ENCODE peak calls at places on chromosomes 13 and 19, in four cellular contexts. V is adrenal gland, E is suprapubic skin, J is testis. G is an unnamed sample.

GRCh38 chr19:8481191-8481590 is 21.2 kb downstream of the PRAM1 start:
- DNase-seq in V (no peak), E (no peak), J (no peak), G (no peak)

GRCh38 chr19:46972301-46972700 is 47.3 kb upstream of the NPAS1 start:
- DNase-seq in V (no peak), E (no peak), J (peak; percentile 39), G (no peak)

GRCh38 chr19:34926685-34927375 is at the start of gene ZNF30:
- DNase-seq in V (peak; percentile 93), E (peak; percentile 88), J (peak; percentile 93), G (peak; percentile 66)

GRCh38 chr19:9427941-9428340 is 7.4 kb downstream of the ZNF266 start:
- DNase-seq in V (no peak), E (no peak), J (no peak), G (no peak)

GRCh38 chr13:108948269-108948671 is 318.9 kb downstream of the MYO16 start:
- DNase-seq in V (no peak), E (no peak), J (peak; percentile 28), G (no peak)

GRCh38 chr13:26465514-26465913 is 92.0 kb upstream of the WASF3 start:
- DNase-seq in V (peak; percentile 29), E (no peak), J (no peak), G (no peak)

GRCh38 chr19:8336665-8337064 is 6.4 kb downstream of the KANK3 start:
- DNase-seq in V (no peak), E (no peak), J (no peak), G (no peak)

GRCh38 chr13:79435549-79435948 is 29.5 kb upstream of the RBM26 start:
- DNase-seq in V (no peak), E (no peak), J (no peak), G (no peak)

GRCh38 chr19:41323430-41324125 is 13.6 kb downstream of the CCDC97 start:
- DNase-seq in V (peak; percentile 76), E (no peak), J (peak; percentile 73), G (peak; percentile 90)

GRCh38 chr13:20190481-20191310 is 2.0 kb downstream of the GJB2 start:
- DNase-seq in V (no peak), E (no peak), J (no peak), G (no peak)

GRCh38 chr19:4327252-4327876 is 11.3 kb downstream of the STAP2 start:
- DNase-seq in V (peak; percentile 96), E (peak; percentile 87), J (peak; percentile 62), G (peak; percentile 90)

GRCh38 chr19:34480971-34481821 is at the start of gene WTIP:
- DNase-seq in V (peak; percentile 60), E (peak; percentile 83), J (peak; percentile 81), G (no peak)

GRCh38 chr19:35037716-35038622 is 3.6 kb upstream of the HPN start:
- DNase-seq in V (no peak), E (no peak), J (peak; percentile 55), G (no peak)

GRCh38 chr19:45972944-45973525 is 630 bp downstream of the NOVA2 start:
- DNase-seq in V (no peak), E (no peak), J (no peak), G (no peak)

GRCh38 chr13:84088996-84089395 is 206.7 kb upstream of the SLITRK1 start:
- DNase-seq in V (no peak), E (no peak), J (no peak), G (no peak)

GRCh38 chr19:5665781-5666513 is 14.4 kb downstream of the MICOS13 start:
- DNase-seq in V (no peak), E (no peak), J (no peak), G (no peak)

GRCh38 chr13:65911546-65912193 is 1318.5 kb downstream of the PCDH9 start:
- DNase-seq in V (no peak), E (no peak), J (no peak), G (no peak)

GRCh38 chr13:113981201-113981605 is 7.3 kb upstream of the C13orf46 start:
- DNase-seq in V (no peak), E (peak; percentile 81), J (no peak), G (no peak)

GRCh38 chr13:31923134-31923763 is 108.3 kb upstream of the FRY start:
- DNase-seq in V (no peak), E (no peak), J (no peak), G (no peak)

GRCh38 chr19:58450836-58451357 is 525 bp upstream of the ZNF324B start:
- DNase-seq in V (no peak), E (no peak), J (no peak), G (no peak)

GRCh38 chr19:27876489-27876888 is 1336.5 kb downstream of the UQCRFS1 start:
- DNase-seq in V (no peak), E (no peak), J (no peak), G (no peak)

GRCh38 chr13:26459276-26460131 is 98.0 kb upstream of the WASF3 start:
- DNase-seq in V (no peak), E (no peak), J (no peak), G (peak; percentile 30)

GRCh38 chr19:17205237-17206140 is 9.7 kb upstream of the USE1 start:
- DNase-seq in V (peak; percentile 79), E (no peak), J (peak; percentile 67), G (peak; percentile 85)

GRCh38 chr19:33630880-33631627 is 9.3 kb downstream of the CHST8 start:
- DNase-seq in V (no peak), E (peak; percentile 56), J (no peak), G (no peak)

GRCh38 chr19:54380897-54381296 is 16.2 kb upstream of the LAIR1 start:
- DNase-seq in V (no peak), E (no peak), J (no peak), G (no peak)

GRCh38 chr19:29467824-29468401 is 57.9 kb upstream of the VSTM2B start:
- DNase-seq in V (no peak), E (no peak), J (no peak), G (peak; percentile 9)

GRCh38 chr19:50519006-50519575 is 5.4 kb upstream of the ASPDH start:
- DNase-seq in V (no peak), E (peak; percentile 75), J (no peak), G (no peak)

GRCh38 chr13:111973186-111974064 is 93.5 kb upstream of the SOX1 start:
- DNase-seq in V (no peak), E (no peak), J (no peak), G (no peak)

GRCh38 chr13:50426932-50427331 is 411.7 kb downstream of the KCNRG start:
- DNase-seq in V (no peak), E (no peak), J (no peak), G (no peak)

GRCh38 chr13:27578121-27579030 is 42.0 kb downstream of the LNX2 start:
- DNase-seq in V (no peak), E (no peak), J (no peak), G (no peak)

GRCh38 chr13:73535341-73535740 is 476.5 kb downstream of the KLF5 start:
- DNase-seq in V (no peak), E (no peak), J (no peak), G (no peak)

GRCh38 chr13:73531014-73531413 is 472.2 kb downstream of the KLF5 start:
- DNase-seq in V (peak; percentile 78), E (no peak), J (no peak), G (no peak)

GRCh38 chr13:73536865-73537264 is 478.1 kb downstream of the KLF5 start:
- DNase-seq in V (no peak), E (no peak), J (no peak), G (no peak)

GRCh38 chr13:73533111-73533510 is 474.3 kb downstream of the KLF5 start:
- DNase-seq in V (no peak), E (no peak), J (no peak), G (peak; percentile 22)

GRCh38 chr13:73532582-73532981 is 473.8 kb downstream of the KLF5 start:
- DNase-seq in V (no peak), E (no peak), J (no peak), G (peak; percentile 13)
- TF ChIP-seq POLR2A in V (no peak), E (no peak), J (no peak), G (no peak)

DNA sequence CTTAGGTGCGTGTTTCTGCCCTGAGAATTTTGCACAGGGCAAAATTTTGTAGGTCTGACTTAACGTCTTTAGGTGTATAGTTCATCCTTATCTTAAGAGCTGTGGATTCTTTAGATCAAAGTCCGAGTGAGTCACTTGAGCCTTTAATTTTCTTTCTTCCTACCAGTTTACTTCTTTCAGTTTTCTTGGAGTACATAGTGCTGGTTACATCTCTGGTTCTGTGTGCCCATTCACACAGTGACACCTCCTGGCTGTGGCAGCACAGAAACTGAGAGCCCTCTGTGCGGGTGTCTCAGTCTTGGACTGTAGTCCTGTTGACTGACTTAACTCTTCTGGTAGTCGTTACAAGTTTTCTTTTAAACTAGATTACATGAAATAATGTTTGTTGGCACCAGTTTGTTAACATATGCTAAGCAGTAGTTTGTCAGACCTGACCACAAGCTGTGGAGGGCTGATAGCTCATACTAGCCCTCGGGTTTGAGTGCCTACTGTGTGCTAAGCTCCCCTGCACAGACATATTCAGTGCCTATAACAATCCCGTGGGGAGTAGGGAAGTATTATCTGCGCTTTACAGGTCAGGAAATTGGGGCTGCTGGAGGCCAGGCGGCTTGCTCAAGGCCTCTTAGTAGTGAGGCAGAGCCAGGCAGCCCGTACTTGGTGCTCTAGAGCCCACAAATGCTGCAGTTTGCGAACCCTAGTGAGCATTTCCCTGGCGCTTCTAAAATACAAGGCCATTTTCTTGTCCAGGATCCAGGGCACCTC is 1.6 kb downstream of the GATAD2A start:
- DNase-seq in V (peak; percentile 50), E (no peak), J (peak; percentile 68), G (peak; percentile 82)
- TF ChIP-seq POLR2A in V (no peak), E (no peak), J (no peak), G (no peak)

DNA sequence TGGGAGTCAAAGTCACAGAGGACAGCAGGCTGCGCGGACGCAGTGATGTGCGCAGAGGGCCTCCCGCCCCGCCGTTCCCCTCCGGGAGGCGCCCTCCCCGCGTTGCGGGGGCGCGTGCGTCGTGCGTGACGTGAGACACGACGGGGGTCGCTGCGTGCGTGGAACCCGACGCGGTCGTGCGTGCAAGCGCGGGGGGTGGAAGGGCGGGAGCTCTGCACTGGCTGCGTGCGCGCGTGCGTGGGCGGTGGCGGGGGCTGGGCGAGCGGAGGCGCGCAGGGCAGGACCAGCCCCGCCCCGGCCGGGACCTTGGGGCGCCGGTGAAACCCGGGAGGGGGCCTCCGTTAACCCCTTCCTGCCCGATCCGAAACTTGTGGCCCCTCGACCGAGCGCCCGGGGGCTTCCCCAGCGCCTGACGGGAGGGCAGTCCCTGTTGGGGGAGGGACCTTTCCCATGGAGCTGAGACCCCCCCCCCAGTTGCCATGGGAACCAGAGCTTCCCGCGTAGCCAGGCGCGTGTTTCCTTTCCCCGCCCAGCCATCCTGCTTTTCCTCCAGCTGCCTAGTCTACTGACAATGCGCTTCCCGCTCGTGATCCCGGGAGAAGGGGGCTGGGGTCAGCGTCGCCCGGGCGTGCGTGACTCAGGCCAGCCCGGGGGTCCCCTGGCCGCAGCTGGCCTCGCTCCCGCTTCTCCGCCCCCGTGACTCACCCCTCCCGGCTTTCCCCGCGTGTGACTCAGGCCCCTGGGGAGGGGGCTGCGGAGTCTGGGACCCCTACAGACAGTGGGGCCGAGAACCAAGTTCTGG is 7.3 kb upstream of the HOOK2 start:
- DNase-seq in V (peak; percentile 92), E (peak; percentile 92), J (peak; percentile 91), G (peak; percentile 86)
- TF ChIP-seq POLR2A in V (peak; percentile 73), E (peak; percentile 55), J (no peak), G (peak; percentile 39)

GRCh38 chr19:2739602-2740313 is at the start of gene SLC39A3:
- DNase-seq in V (peak; percentile 100), E (peak; percentile 98), J (peak; percentile 99), G (peak; percentile 99)
- TF ChIP-seq POLR2A in V (no peak), E (no peak), J (no peak), G (peak; percentile 40)

GRCh38 chr19:37334179-37335071 is 36.5 kb upstream of the ZNF527 start:
- DNase-seq in V (peak; percentile 96), E (peak; percentile 95), J (peak; percentile 98), G (peak; percentile 92)
- TF ChIP-seq POLR2A in V (peak; percentile 41), E (peak; percentile 33), J (no peak), G (peak; percentile 79)

GRCh38 chr19:37506387-37507166 is at the start of gene ZNF793:
- DNase-seq in V (peak; percentile 89), E (peak; percentile 83), J (peak; percentile 91), G (no peak)
- TF ChIP-seq POLR2A in V (peak; percentile 38), E (no peak), J (peak; percentile 28), G (no peak)

G was measured in erythroblast.